ENCODE peak calls at places on chromosome 9, in six cellular contexts. V, F, Z, S, K and X are unnamed samples.

GRCh38 chr9:133640580-133641395 is 4.6 kb downstream of the DBH start:
- DNase-seq in V (no peak), F (no peak), Z (peak), S (peak), K (no peak), X (no peak)

GRCh38 chr9:112496074-112496722 is 9.6 kb downstream of the KIAA1958 start:
- DNase-seq in V (no peak), F (no peak), Z (no peak), S (no peak), K (no peak), X (no peak)

GRCh38 chr9:135098400-135099105 is 11.1 kb downstream of the OLFM1 start:
- DNase-seq in V (no peak), F (no peak), Z (no peak), S (no peak), K (no peak), X (no peak)

GRCh38 chr9:107342762-107343161 is 59.7 kb downstream of the RAD23B start:
- DNase-seq in V (no peak), F (no peak), Z (no peak), S (no peak), K (no peak), X (no peak)

GRCh38 chr9:97900738-97901565 is 21.3 kb downstream of the TRMO start:
- DNase-seq in V (no peak), F (peak), Z (no peak), S (no peak), K (no peak), X (no peak)

GRCh38 chr9:134895849-134896833 is 15.5 kb downstream of the FCN2 start:
- DNase-seq in V (peak), F (peak), Z (no peak), S (no peak), K (peak), X (peak)

GRCh38 chr9:137316012-137316981 is 14.2 kb upstream of the NRARP start:
- DNase-seq in V (peak), F (no peak), Z (peak), S (peak), K (no peak), X (no peak)

GRCh38 chr9:131946169-131946568 is 133.5 kb downstream of the MED27 start:
- DNase-seq in V (no peak), F (no peak), Z (no peak), S (no peak), K (no peak), X (no peak)

GRCh38 chr9:133115604-133116345 is 5.3 kb downstream of the RALGDS start:
- DNase-seq in V (no peak), F (no peak), Z (peak), S (peak), K (no peak), X (no peak)

GRCh38 chr9:3468407-3469205 is 57.2 kb downstream of the RFX3 start:
- DNase-seq in V (no peak), F (no peak), Z (no peak), S (no peak), K (peak), X (no peak)

GRCh38 chr9:94256007-94256406 is 3.1 kb upstream of the ZNF169 start:
- DNase-seq in V (no peak), F (no peak), Z (no peak), S (no peak), K (no peak), X (no peak)

GRCh38 chr9:88829276-88829675 is 162.0 kb upstream of the S1PR3 start:
- DNase-seq in V (no peak), F (no peak), Z (no peak), S (no peak), K (no peak), X (no peak)

GRCh38 chr9:72149231-72149975 is at the start of gene GDA:
- DNase-seq in V (peak), F (no peak), Z (peak), S (no peak), K (no peak), X (no peak)

GRCh38 chr9:128895556-128895955 is 13.6 kb downstream of the LRRC8A start:
- DNase-seq in V (no peak), F (no peak), Z (no peak), S (no peak), K (no peak), X (no peak)

GRCh38 chr9:95907794-95908193 is 32.3 kb downstream of the ERCC6L2 start:
- DNase-seq in V (no peak), F (no peak), Z (no peak), S (no peak), K (no peak), X (no peak)

GRCh38 chr9:76302947-76303550 is 91.2 kb downstream of the RFK start:
- DNase-seq in V (no peak), F (peak), Z (no peak), S (no peak), K (peak), X (no peak)

GRCh38 chr9:129561594-129562281 is 59.2 kb downstream of the C9orf50 start:
- DNase-seq in V (peak), F (no peak), Z (peak), S (no peak), K (no peak), X (no peak)

GRCh38 chr9:94915476-94916450 is 189.3 kb downstream of the AOPEP start:
- DNase-seq in V (no peak), F (no peak), Z (no peak), S (no peak), K (no peak), X (peak)

GRCh38 chr9:81122749-81123148 is 566.6 kb downstream of the TLE1 start:
- DNase-seq in V (no peak), F (no peak), Z (no peak), S (no peak), K (no peak), X (no peak)

GRCh38 chr9:1170918-1171317 is 120.8 kb downstream of the DMRT2 start:
- DNase-seq in V (no peak), F (no peak), Z (no peak), S (no peak), K (no peak), X (no peak)

GRCh38 chr9:73039253-73039915 is 86.5 kb upstream of the ALDH1A1 start:
- DNase-seq in V (no peak), F (peak), Z (no peak), S (no peak), K (no peak), X (no peak)

GRCh38 chr9:911003-911402 is 65.5 kb upstream of the DMRT3 start:
- DNase-seq in V (no peak), F (no peak), Z (no peak), S (no peak), K (no peak), X (no peak)

GRCh38 chr9:136762915-136763648 is 1.2 kb downstream of the LCN15 start:
- DNase-seq in V (peak), F (no peak), Z (peak), S (peak), K (no peak), X (no peak)

GRCh38 chr9:131598121-131598520 is 52.8 kb downstream of the PRRT1B start:
- DNase-seq in V (peak), F (peak), Z (peak), S (no peak), K (no peak), X (peak)

GRCh38 chr9:68522126-68522525 is 18.6 kb downstream of the TMEM252 start:
- DNase-seq in V (no peak), F (no peak), Z (no peak), S (no peak), K (no peak), X (no peak)

GRCh38 chr9:82553654-82554366 is 509.1 kb downstream of the RASEF start:
- DNase-seq in V (no peak), F (peak), Z (no peak), S (no peak), K (no peak), X (no peak)

GRCh38 chr9:131734165-131734610 is 5.7 kb downstream of the RAPGEF1 start:
- DNase-seq in V (peak), F (no peak), Z (peak), S (peak), K (no peak), X (no peak)

GRCh38 chr9:21694424-21694823 is 108.0 kb upstream of the MTAP start:
- DNase-seq in V (no peak), F (no peak), Z (no peak), S (no peak), K (no peak), X (no peak)

GRCh38 chr9:21695874-21696341 is 106.5 kb upstream of the MTAP start:
- DNase-seq in V (no peak), F (no peak), Z (no peak), S (peak), K (no peak), X (no peak)

GRCh38 chr9:21695443-21695842 is 107.0 kb upstream of the MTAP start:
- DNase-seq in V (no peak), F (no peak), Z (no peak), S (no peak), K (no peak), X (no peak)

GRCh38 chr9:21692390-21692789 is 110.0 kb upstream of the MTAP start:
- DNase-seq in V (no peak), F (no peak), Z (no peak), S (no peak), K (no peak), X (no peak)

GRCh38 chr9:21696411-21696865 is 106.0 kb upstream of the MTAP start:
- DNase-seq in V (no peak), F (no peak), Z (no peak), S (peak), K (no peak), X (no peak)
- TF ChIP-seq CTCF in V (no peak), F (no peak), Z (no peak), S (no peak), K (no peak), X (no peak)

GRCh38 chr9:93094294-93095204 is 1.5 kb upstream of the CARD19 start:
- DNase-seq in V (no peak), F (no peak), Z (peak), S (peak), K (no peak), X (peak)
- TF ChIP-seq CTCF in V (no peak), F (no peak), Z (no peak), S (no peak), K (no peak), X (no peak)

GRCh38 chr9:85603920-85604319 is 137.8 kb downstream of the AGTPBP1 start:
- DNase-seq in V (no peak), F (no peak), Z (no peak), S (peak), K (no peak), X (no peak)

GRCh38 chr9:85605905-85606304 is 135.8 kb downstream of the AGTPBP1 start:
- DNase-seq in V (no peak), F (no peak), Z (no peak), S (no peak), K (no peak), X (no peak)

GRCh38 chr9:85600675-85601263 is 141.0 kb downstream of the AGTPBP1 start:
- DNase-seq in V (no peak), F (peak), Z (no peak), S (no peak), K (no peak), X (no peak)

GRCh38 chr9:85599540-85600140 is 142.1 kb downstream of the AGTPBP1 start:
- DNase-seq in V (no peak), F (peak), Z (no peak), S (no peak), K (no peak), X (no peak)

GRCh38 chr9:85602742-85603141 is 139.0 kb downstream of the AGTPBP1 start:
- DNase-seq in V (no peak), F (no peak), Z (no peak), S (no peak), K (no peak), X (no peak)
- TF ChIP-seq CTCF in V (no peak), F (no peak), Z (no peak), S (no peak), K (no peak), X (no peak)

GRCh38 chr9:12813960-12814876 is 39.4 kb downstream of the LURAP1L start:
- DNase-seq in V (peak), F (peak), Z (peak), S (no peak), K (peak), X (peak)
- TF ChIP-seq CTCF in V (peak), F (peak), Z (no peak), S (peak), K (peak), X (no peak)

GRCh38 chr9:37026936-37027581 is 7.0 kb downstream of the PAX5 start:
- DNase-seq in V (no peak), F (no peak), Z (no peak), S (no peak), K (no peak), X (no peak)

GRCh38 chr9:37029304-37029775 is 4.7 kb downstream of the PAX5 start:
- DNase-seq in V (no peak), F (no peak), Z (no peak), S (no peak), K (no peak), X (no peak)

GRCh38 chr9:37028425-37029031 is 5.5 kb downstream of the PAX5 start:
- DNase-seq in V (no peak), F (no peak), Z (no peak), S (no peak), K (no peak), X (no peak)

GRCh38 chr9:37026085-37026935 is 7.8 kb downstream of the PAX5 start:
- DNase-seq in V (no peak), F (no peak), Z (no peak), S (peak), K (no peak), X (no peak)

DNA sequence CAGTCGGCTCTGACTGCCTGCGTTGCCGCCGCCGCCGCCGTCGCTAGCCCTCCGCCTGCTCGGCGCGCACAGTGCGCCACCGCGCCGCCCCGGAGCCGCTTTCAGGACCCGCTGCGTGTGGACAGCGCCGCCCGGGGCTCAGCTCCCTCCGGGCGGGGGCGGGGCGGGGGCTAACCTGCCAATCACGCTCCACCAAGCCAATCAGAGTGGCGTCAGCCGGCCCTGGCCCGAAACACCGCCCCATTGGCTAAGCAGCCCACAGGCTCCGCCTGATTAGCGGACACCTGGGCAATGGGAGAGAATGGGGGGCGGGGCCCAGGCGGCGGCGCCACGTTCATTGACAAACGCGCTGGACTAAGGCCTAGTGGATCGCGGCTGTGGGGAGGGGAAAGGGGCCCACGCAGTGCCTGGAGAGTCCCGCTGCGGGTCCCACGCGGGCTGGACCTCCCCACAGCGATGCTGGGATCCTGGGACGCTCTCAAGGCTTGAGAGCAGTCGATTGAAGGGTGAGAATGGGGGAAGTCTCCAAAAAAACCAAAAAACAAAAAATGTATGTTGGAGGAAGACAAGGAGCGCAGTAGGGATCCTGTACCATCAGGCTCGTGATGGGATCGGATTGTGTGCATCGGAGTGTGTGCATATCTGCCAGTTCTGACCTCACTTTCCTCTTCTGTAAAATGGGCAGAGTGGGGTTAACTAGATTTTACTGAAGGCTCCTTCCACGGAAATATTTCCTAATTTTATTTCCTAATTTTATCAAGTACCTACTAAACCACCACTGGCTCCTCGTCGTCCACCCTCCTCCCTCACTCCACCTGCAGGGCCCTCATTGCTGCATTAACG is 6.3 kb downstream of the PAX5 start:
- DNase-seq in V (peak), F (peak), Z (peak), S (peak), K (peak), X (no peak)
- TF ChIP-seq CTCF in V (no peak), F (no peak), Z (no peak), S (no peak), K (no peak), X (no peak)